ENCODE peak calls at places on chromosomes 13 and 19, in five cellular contexts. Z is iPS DF 6.9, K is ovary, B is aorta, P is cardiac muscle cell. C is an unnamed sample.

GRCh38 chr13:81916471-81916870 is 1575.5 kb upstream of the SPRY2 start:
- DNase-seq in Z (no peak), K (no peak), B (no peak), P (no peak), C (no peak)

GRCh38 chr13:72469932-72470331 is 257.5 kb downstream of the MZT1 start:
- DNase-seq in Z (no peak), K (no peak), B (no peak), P (no peak), C (no peak)

GRCh38 chr13:109687559-109688448 is 98.6 kb downstream of the IRS2 start:
- DNase-seq in Z (no peak), K (no peak), B (no peak), P (no peak), C (no peak)

GRCh38 chr13:101520672-101521071 is 68.2 kb downstream of the ITGBL1 start:
- DNase-seq in Z (no peak), K (no peak), B (no peak), P (peak), C (no peak)

GRCh38 chr19:41821003-41821735 is 23.3 kb downstream of the LYPD4 start:
- DNase-seq in Z (peak), K (no peak), B (no peak), P (peak), C (peak)

GRCh38 chr13:98253526-98253925 is 76.5 kb upstream of the RNF113B start:
- DNase-seq in Z (no peak), K (no peak), B (no peak), P (no peak), C (no peak)

GRCh38 chr13:93621051-93621450 is 394.4 kb downstream of the GPC6 start:
- DNase-seq in Z (no peak), K (no peak), B (no peak), P (no peak), C (no peak)

GRCh38 chr19:19732579-19733501 is at the start of gene ZNF14:
- DNase-seq in Z (peak), K (peak), B (peak), P (peak), C (peak)

GRCh38 chr13:90738881-90739280 is 608.6 kb upstream of the MIR17HG start:
- DNase-seq in Z (no peak), K (no peak), B (no peak), P (peak), C (no peak)

GRCh38 chr13:34034411-34034810 is 216.5 kb downstream of the RFC3 start:
- DNase-seq in Z (no peak), K (no peak), B (no peak), P (no peak), C (no peak)

GRCh38 chr13:33402975-33403374 is 117.4 kb upstream of the STARD13 start:
- DNase-seq in Z (no peak), K (no peak), B (no peak), P (no peak), C (no peak)

GRCh38 chr19:10259162-10259905 is 7.3 kb downstream of the MRPL4 start:
- DNase-seq in Z (peak), K (peak), B (peak), P (peak), C (peak)

GRCh38 chr13:39946769-39947168 is 291.3 kb downstream of the COG6 start:
- DNase-seq in Z (no peak), K (no peak), B (no peak), P (no peak), C (no peak)

DNA sequence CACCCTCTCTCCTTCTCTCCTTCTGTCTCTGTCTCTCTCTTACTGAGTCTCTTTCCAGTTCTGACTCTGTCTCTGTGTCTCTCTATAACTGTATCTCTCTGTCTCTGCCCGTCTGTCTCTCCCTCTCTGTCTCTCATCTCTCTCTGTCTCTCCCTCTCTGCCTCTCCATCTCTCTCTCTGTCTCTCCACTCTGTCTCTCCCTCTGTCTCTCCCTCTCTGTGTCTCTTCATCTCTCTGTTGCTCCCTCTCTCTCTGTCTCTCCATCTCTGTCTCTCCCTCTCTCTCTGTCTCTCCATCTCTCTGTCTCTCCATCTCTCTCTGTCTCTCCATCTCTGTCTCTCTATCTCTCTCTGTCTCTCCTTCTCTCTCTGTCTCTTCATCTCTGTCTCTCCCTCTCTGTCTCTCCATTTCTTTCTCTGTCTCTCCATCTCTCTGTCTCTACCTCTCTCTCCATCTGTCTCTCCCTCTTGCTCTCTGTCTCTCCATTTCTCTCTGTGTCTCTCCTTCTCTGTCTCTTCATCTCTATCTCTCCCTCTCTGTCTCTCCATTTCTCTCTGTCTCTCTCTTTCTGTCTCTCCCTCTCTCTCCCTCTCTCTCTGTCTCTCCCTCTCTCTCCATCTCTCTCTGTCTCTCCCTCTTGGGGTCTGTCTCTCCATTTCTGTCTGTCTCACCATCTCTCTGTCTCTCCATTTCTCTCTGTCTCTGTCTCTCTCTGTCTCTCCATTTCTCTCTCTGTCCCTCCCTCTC is 3.3 kb upstream of the MEIS3 start:
- DNase-seq in Z (no peak), K (no peak), B (no peak), P (no peak), C (no peak)
- H3K4me3 ChIP-seq in Z (no peak), K (no peak), B (no peak), P (no peak), C (no peak)

GRCh38 chr19:52492201-52492960 is 35.1 kb upstream of the ZNF808 start:
- DNase-seq in Z (no peak), K (no peak), B (peak), P (no peak), C (no peak)
- H3K4me3 ChIP-seq in Z (peak), K (no peak), B (peak), P (peak), C (no peak)

GRCh38 chr19:6209680-6210079 is 70.1 kb downstream of the MLLT1 start:
- DNase-seq in Z (no peak), K (no peak), B (no peak), P (no peak), C (no peak)
- H3K4me3 ChIP-seq in Z (no peak), K (no peak), B (no peak), P (no peak), C (no peak)

GRCh38 chr13:113110852-113111315 is 5.3 kb downstream of the F7 start:
- DNase-seq in Z (no peak), K (no peak), B (peak), P (no peak), C (no peak)

GRCh38 chr13:113106666-113107065 is 1.1 kb downstream of the F7 start:
- DNase-seq in Z (no peak), K (no peak), B (no peak), P (no peak), C (no peak)

GRCh38 chr13:113109151-113110047 is 3.8 kb downstream of the F7 start:
- DNase-seq in Z (no peak), K (no peak), B (peak), P (no peak), C (peak)

GRCh38 chr13:113112893-113113845 is 7.6 kb downstream of the F7 start:
- DNase-seq in Z (no peak), K (peak), B (peak), P (no peak), C (peak)

GRCh38 chr13:113110048-113110851 is 4.7 kb downstream of the F7 start:
- DNase-seq in Z (no peak), K (peak), B (peak), P (peak), C (peak)
- H3K4me3 ChIP-seq in Z (peak), K (peak), B (peak), P (no peak), C (peak)

DNA sequence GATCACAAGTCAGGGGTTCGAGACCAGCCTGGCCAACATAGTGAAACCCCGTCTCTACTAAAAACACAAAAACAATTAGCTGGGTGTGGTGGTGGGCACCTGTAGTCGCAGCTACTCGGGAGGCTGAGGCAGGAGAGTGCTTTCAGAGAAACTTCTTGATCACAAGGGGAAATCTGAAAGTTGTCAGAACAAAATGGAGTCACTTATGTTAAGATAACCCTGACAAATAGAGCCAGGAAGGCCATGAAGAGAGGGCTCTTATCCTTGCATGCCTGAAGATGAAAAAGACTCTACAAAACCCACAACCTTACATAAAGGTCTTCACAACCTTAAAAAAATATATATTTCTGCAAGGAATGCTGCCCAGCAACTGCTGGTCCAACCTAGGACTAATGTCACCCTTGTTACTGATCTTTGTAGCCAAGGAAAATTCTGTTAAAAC is 1.2 kb downstream of the CARD8 start:
- DNase-seq in Z (no peak), K (no peak), B (no peak), P (no peak), C (no peak)
- H3K4me3 ChIP-seq in Z (no peak), K (peak), B (no peak), P (peak), C (peak)

GRCh38 chr19:7914598-7915045 is at the start of gene TGFBR3L:
- DNase-seq in Z (no peak), K (peak), B (peak), P (no peak), C (peak)
- H3K4me3 ChIP-seq in Z (no peak), K (no peak), B (no peak), P (no peak), C (no peak)

GRCh38 chr19:1082165-1082927 is 12.8 kb downstream of the POLR2E start:
- DNase-seq in Z (no peak), K (peak), B (no peak), P (no peak), C (peak)
- H3K4me3 ChIP-seq in Z (peak), K (no peak), B (no peak), P (peak), C (no peak)